ENCODE peak calls at places on chromosomes 1 and 21, in seven cellular contexts. One of them, this sample, is unnamed.

GRCh38 chr1:175319112-175319911 is 126.7 kb upstream of the KIAA0040 start:
- DNase-seq in stimulated activated CD4-positive, alpha-beta T cell treated with anti-CD3 and anti-CD28 coated beads, Interleukin-4, amount 100 ng/mL, for 24 hours: peak; percentile 73
- DNase-seq in heart right ventricle: peak; percentile 74
- DNase-seq in fibroblast of pulmonary artery: peak; percentile 80
- DNase-seq in HCEC 1CT: no peak
- DNase-seq in activated T-cell treated with anti-CD3 and anti-CD28 coated beads, Interleukin-2, amount 50 U/mL, for 72 hours: peak; percentile 70
- DNase-seq in amniotic stem cell: peak; percentile 25
- DNase-seq in this sample: peak; percentile 58

GRCh38 chr1:111203681-111204210 is 3.3 kb upstream of the DENND2D start:
- DNase-seq in stimulated activated CD4-positive, alpha-beta T cell treated with anti-CD3 and anti-CD28 coated beads, Interleukin-4, amount 100 ng/mL, for 24 hours: peak; percentile 83
- DNase-seq in activated T-cell treated with anti-CD3 and anti-CD28 coated beads, Interleukin-2, amount 50 U/mL, for 72 hours: peak; percentile 88
- DNase-seq in heart right ventricle: peak; percentile 72
- DNase-seq in HCEC 1CT: peak; percentile 18
- DNase-seq in fibroblast of pulmonary artery: peak; percentile 39
- DNase-seq in amniotic stem cell: no peak
- DNase-seq in this sample: peak; percentile 56

GRCh38 chr21:44497641-44498243 is 42.3 kb downstream of the KRTAP10-1 start:
- DNase-seq in stimulated activated CD4-positive, alpha-beta T cell treated with anti-CD3 and anti-CD28 coated beads, Interleukin-4, amount 100 ng/mL, for 24 hours: no peak
- DNase-seq in HCEC 1CT: no peak
- DNase-seq in activated T-cell treated with anti-CD3 and anti-CD28 coated beads, Interleukin-2, amount 50 U/mL, for 72 hours: no peak
- DNase-seq in fibroblast of pulmonary artery: peak; percentile 18
- DNase-seq in heart right ventricle: no peak
- DNase-seq in amniotic stem cell: no peak
- DNase-seq in this sample: no peak

GRCh38 chr1:167427843-167428242 is 90.5 kb downstream of the CD247 start:
- DNase-seq in stimulated activated CD4-positive, alpha-beta T cell treated with anti-CD3 and anti-CD28 coated beads, Interleukin-4, amount 100 ng/mL, for 24 hours: no peak
- DNase-seq in fibroblast of pulmonary artery: peak; percentile 52
- DNase-seq in HCEC 1CT: no peak
- DNase-seq in activated T-cell treated with anti-CD3 and anti-CD28 coated beads, Interleukin-2, amount 50 U/mL, for 72 hours: no peak
- DNase-seq in heart right ventricle: no peak
- DNase-seq in amniotic stem cell: no peak
- DNase-seq in this sample: no peak

GRCh38 chr1:228226956-228227791 is 19.3 kb downstream of the OBSCN start:
- DNase-seq in fibroblast of pulmonary artery: peak; percentile 16
- DNase-seq in heart right ventricle: no peak
- DNase-seq in amniotic stem cell: no peak
- DNase-seq in HCEC 1CT: peak; percentile 6
- DNase-seq in stimulated activated CD4-positive, alpha-beta T cell treated with anti-CD3 and anti-CD28 coated beads, Interleukin-4, amount 100 ng/mL, for 24 hours: no peak
- DNase-seq in activated T-cell treated with anti-CD3 and anti-CD28 coated beads, Interleukin-2, amount 50 U/mL, for 72 hours: no peak
- DNase-seq in this sample: peak; percentile 84

GRCh38 chr1:153985341-153985912 is 712 bp downstream of the RAB13 start:
- DNase-seq in amniotic stem cell: no peak
- DNase-seq in HCEC 1CT: peak; percentile 74
- DNase-seq in heart right ventricle: no peak
- DNase-seq in activated T-cell treated with anti-CD3 and anti-CD28 coated beads, Interleukin-2, amount 50 U/mL, for 72 hours: peak; percentile 82
- DNase-seq in stimulated activated CD4-positive, alpha-beta T cell treated with anti-CD3 and anti-CD28 coated beads, Interleukin-4, amount 100 ng/mL, for 24 hours: peak; percentile 65
- DNase-seq in fibroblast of pulmonary artery: peak; percentile 84
- DNase-seq in this sample: peak; percentile 72

GRCh38 chr1:106564192-106564591 is 492.3 kb upstream of the PRMT6 start:
- DNase-seq in stimulated activated CD4-positive, alpha-beta T cell treated with anti-CD3 and anti-CD28 coated beads, Interleukin-4, amount 100 ng/mL, for 24 hours: no peak
- DNase-seq in fibroblast of pulmonary artery: no peak
- DNase-seq in amniotic stem cell: no peak
- DNase-seq in activated T-cell treated with anti-CD3 and anti-CD28 coated beads, Interleukin-2, amount 50 U/mL, for 72 hours: no peak
- DNase-seq in HCEC 1CT: no peak
- DNase-seq in heart right ventricle: no peak
- DNase-seq in this sample: no peak

GRCh38 chr1:154837679-154838171 is 32.4 kb downstream of the KCNN3 start:
- DNase-seq in stimulated activated CD4-positive, alpha-beta T cell treated with anti-CD3 and anti-CD28 coated beads, Interleukin-4, amount 100 ng/mL, for 24 hours: no peak
- DNase-seq in amniotic stem cell: no peak
- DNase-seq in activated T-cell treated with anti-CD3 and anti-CD28 coated beads, Interleukin-2, amount 50 U/mL, for 72 hours: no peak
- DNase-seq in HCEC 1CT: peak; percentile 42
- DNase-seq in heart right ventricle: peak; percentile 67
- DNase-seq in fibroblast of pulmonary artery: peak; percentile 25
- DNase-seq in this sample: no peak

GRCh38 chr21:32329776-32330175 is 31.1 kb downstream of the MRAP start:
- DNase-seq in activated T-cell treated with anti-CD3 and anti-CD28 coated beads, Interleukin-2, amount 50 U/mL, for 72 hours: no peak
- DNase-seq in HCEC 1CT: peak; percentile 47
- DNase-seq in amniotic stem cell: no peak
- DNase-seq in fibroblast of pulmonary artery: peak; percentile 29
- DNase-seq in heart right ventricle: no peak
- DNase-seq in stimulated activated CD4-positive, alpha-beta T cell treated with anti-CD3 and anti-CD28 coated beads, Interleukin-4, amount 100 ng/mL, for 24 hours: no peak
- DNase-seq in this sample: peak; percentile 13

GRCh38 chr1:9448132-9449105 is 90.8 kb upstream of the SLC25A33 start:
- DNase-seq in activated T-cell treated with anti-CD3 and anti-CD28 coated beads, Interleukin-2, amount 50 U/mL, for 72 hours: no peak
- DNase-seq in HCEC 1CT: no peak
- DNase-seq in amniotic stem cell: no peak
- DNase-seq in fibroblast of pulmonary artery: no peak
- DNase-seq in stimulated activated CD4-positive, alpha-beta T cell treated with anti-CD3 and anti-CD28 coated beads, Interleukin-4, amount 100 ng/mL, for 24 hours: no peak
- DNase-seq in heart right ventricle: no peak
- DNase-seq in this sample: no peak

GRCh38 chr1:8976896-8977295 is 31.2 kb downstream of the CA6 start:
- DNase-seq in stimulated activated CD4-positive, alpha-beta T cell treated with anti-CD3 and anti-CD28 coated beads, Interleukin-4, amount 100 ng/mL, for 24 hours: no peak
- DNase-seq in amniotic stem cell: no peak
- DNase-seq in heart right ventricle: no peak
- DNase-seq in HCEC 1CT: no peak
- DNase-seq in fibroblast of pulmonary artery: no peak
- DNase-seq in activated T-cell treated with anti-CD3 and anti-CD28 coated beads, Interleukin-2, amount 50 U/mL, for 72 hours: no peak
- DNase-seq in this sample: no peak

GRCh38 chr1:165871311-165872067 is 44.1 kb downstream of the UCK2 start:
- DNase-seq in amniotic stem cell: no peak
- DNase-seq in HCEC 1CT: peak; percentile 70
- DNase-seq in activated T-cell treated with anti-CD3 and anti-CD28 coated beads, Interleukin-2, amount 50 U/mL, for 72 hours: peak; percentile 38
- DNase-seq in fibroblast of pulmonary artery: peak; percentile 50
- DNase-seq in stimulated activated CD4-positive, alpha-beta T cell treated with anti-CD3 and anti-CD28 coated beads, Interleukin-4, amount 100 ng/mL, for 24 hours: peak; percentile 37
- DNase-seq in heart right ventricle: peak; percentile 27
- DNase-seq in this sample: peak; percentile 69

GRCh38 chr1:163796394-163796821 is 474.7 kb downstream of the NUF2 start:
- DNase-seq in HCEC 1CT: peak; percentile 83
- DNase-seq in stimulated activated CD4-positive, alpha-beta T cell treated with anti-CD3 and anti-CD28 coated beads, Interleukin-4, amount 100 ng/mL, for 24 hours: no peak
- DNase-seq in amniotic stem cell: no peak
- DNase-seq in activated T-cell treated with anti-CD3 and anti-CD28 coated beads, Interleukin-2, amount 50 U/mL, for 72 hours: no peak
- DNase-seq in heart right ventricle: no peak
- DNase-seq in fibroblast of pulmonary artery: peak; percentile 3
- DNase-seq in this sample: peak; percentile 77

GRCh38 chr1:152451254-152451653 is 37.2 kb upstream of the CRNN start:
- DNase-seq in activated T-cell treated with anti-CD3 and anti-CD28 coated beads, Interleukin-2, amount 50 U/mL, for 72 hours: no peak
- DNase-seq in amniotic stem cell: no peak
- DNase-seq in HCEC 1CT: no peak
- DNase-seq in fibroblast of pulmonary artery: no peak
- DNase-seq in stimulated activated CD4-positive, alpha-beta T cell treated with anti-CD3 and anti-CD28 coated beads, Interleukin-4, amount 100 ng/mL, for 24 hours: no peak
- DNase-seq in heart right ventricle: no peak
- DNase-seq in this sample: no peak

GRCh38 chr21:45615145-45615711 is 28.3 kb upstream of the PCBP3 start:
- DNase-seq in stimulated activated CD4-positive, alpha-beta T cell treated with anti-CD3 and anti-CD28 coated beads, Interleukin-4, amount 100 ng/mL, for 24 hours: peak; percentile 88
- DNase-seq in heart right ventricle: no peak
- DNase-seq in HCEC 1CT: no peak
- DNase-seq in amniotic stem cell: no peak
- DNase-seq in fibroblast of pulmonary artery: peak; percentile 41
- DNase-seq in activated T-cell treated with anti-CD3 and anti-CD28 coated beads, Interleukin-2, amount 50 U/mL, for 72 hours: peak; percentile 82
- DNase-seq in this sample: peak; percentile 31

GRCh38 chr1:62589321-62589720 is 8.0 kb upstream of the ANGPTL3 start:
- DNase-seq in activated T-cell treated with anti-CD3 and anti-CD28 coated beads, Interleukin-2, amount 50 U/mL, for 72 hours: no peak
- DNase-seq in HCEC 1CT: no peak
- DNase-seq in amniotic stem cell: peak; percentile 6
- DNase-seq in stimulated activated CD4-positive, alpha-beta T cell treated with anti-CD3 and anti-CD28 coated beads, Interleukin-4, amount 100 ng/mL, for 24 hours: no peak
- DNase-seq in heart right ventricle: no peak
- DNase-seq in fibroblast of pulmonary artery: peak; percentile 30
- DNase-seq in this sample: peak; percentile 77

GRCh38 chr21:40291560-40291959 is 424.3 kb downstream of the PCP4 start:
- DNase-seq in activated T-cell treated with anti-CD3 and anti-CD28 coated beads, Interleukin-2, amount 50 U/mL, for 72 hours: no peak
- DNase-seq in heart right ventricle: no peak
- DNase-seq in fibroblast of pulmonary artery: no peak
- DNase-seq in amniotic stem cell: no peak
- DNase-seq in stimulated activated CD4-positive, alpha-beta T cell treated with anti-CD3 and anti-CD28 coated beads, Interleukin-4, amount 100 ng/mL, for 24 hours: no peak
- DNase-seq in HCEC 1CT: no peak
- DNase-seq in this sample: no peak

GRCh38 chr1:235133086-235133485 is 4.4 kb upstream of the TOMM20 start:
- DNase-seq in amniotic stem cell: no peak
- DNase-seq in activated T-cell treated with anti-CD3 and anti-CD28 coated beads, Interleukin-2, amount 50 U/mL, for 72 hours: no peak
- DNase-seq in stimulated activated CD4-positive, alpha-beta T cell treated with anti-CD3 and anti-CD28 coated beads, Interleukin-4, amount 100 ng/mL, for 24 hours: no peak
- DNase-seq in fibroblast of pulmonary artery: no peak
- DNase-seq in heart right ventricle: no peak
- DNase-seq in HCEC 1CT: no peak
- DNase-seq in this sample: no peak

GRCh38 chr1:14067036-14067435 is 367.0 kb downstream of the PRDM2 start:
- DNase-seq in amniotic stem cell: no peak
- DNase-seq in activated T-cell treated with anti-CD3 and anti-CD28 coated beads, Interleukin-2, amount 50 U/mL, for 72 hours: no peak
- DNase-seq in HCEC 1CT: no peak
- DNase-seq in heart right ventricle: no peak
- DNase-seq in fibroblast of pulmonary artery: no peak
- DNase-seq in stimulated activated CD4-positive, alpha-beta T cell treated with anti-CD3 and anti-CD28 coated beads, Interleukin-4, amount 100 ng/mL, for 24 hours: no peak
- DNase-seq in this sample: no peak

GRCh38 chr1:51898090-51898734 is 19.7 kb upstream of the NRDC start:
- DNase-seq in fibroblast of pulmonary artery: peak; percentile 89
- DNase-seq in activated T-cell treated with anti-CD3 and anti-CD28 coated beads, Interleukin-2, amount 50 U/mL, for 72 hours: no peak
- DNase-seq in heart right ventricle: no peak
- DNase-seq in HCEC 1CT: peak; percentile 98
- DNase-seq in amniotic stem cell: no peak
- DNase-seq in stimulated activated CD4-positive, alpha-beta T cell treated with anti-CD3 and anti-CD28 coated beads, Interleukin-4, amount 100 ng/mL, for 24 hours: no peak
- DNase-seq in this sample: peak; percentile 93

GRCh38 chr1:21313146-21313885 is 23.1 kb upstream of the ECE1 start:
- DNase-seq in fibroblast of pulmonary artery: peak; percentile 48
- DNase-seq in activated T-cell treated with anti-CD3 and anti-CD28 coated beads, Interleukin-2, amount 50 U/mL, for 72 hours: no peak
- DNase-seq in HCEC 1CT: peak; percentile 33
- DNase-seq in amniotic stem cell: no peak
- DNase-seq in heart right ventricle: no peak
- DNase-seq in stimulated activated CD4-positive, alpha-beta T cell treated with anti-CD3 and anti-CD28 coated beads, Interleukin-4, amount 100 ng/mL, for 24 hours: no peak
- DNase-seq in this sample: peak; percentile 40

GRCh38 chr1:25676488-25676887 is 59.9 kb downstream of the MAN1C1 start:
- DNase-seq in heart right ventricle: no peak
- DNase-seq in fibroblast of pulmonary artery: no peak
- DNase-seq in activated T-cell treated with anti-CD3 and anti-CD28 coated beads, Interleukin-2, amount 50 U/mL, for 72 hours: no peak
- DNase-seq in amniotic stem cell: no peak
- DNase-seq in stimulated activated CD4-positive, alpha-beta T cell treated with anti-CD3 and anti-CD28 coated beads, Interleukin-4, amount 100 ng/mL, for 24 hours: peak; percentile 25
- DNase-seq in HCEC 1CT: no peak
- DNase-seq in this sample: no peak

GRCh38 chr1:165367375-165367993 is 11.0 kb upstream of the LMX1A start:
- DNase-seq in activated T-cell treated with anti-CD3 and anti-CD28 coated beads, Interleukin-2, amount 50 U/mL, for 72 hours: peak; percentile 73
- DNase-seq in HCEC 1CT: peak; percentile 12
- DNase-seq in fibroblast of pulmonary artery: peak; percentile 82
- DNase-seq in amniotic stem cell: no peak
- DNase-seq in heart right ventricle: peak; percentile 69
- DNase-seq in stimulated activated CD4-positive, alpha-beta T cell treated with anti-CD3 and anti-CD28 coated beads, Interleukin-4, amount 100 ng/mL, for 24 hours: peak; percentile 83
- DNase-seq in this sample: peak; percentile 64

GRCh38 chr21:44985441-44986401 is 45.9 kb downstream of the SLX9 start:
- DNase-seq in amniotic stem cell: no peak
- DNase-seq in heart right ventricle: peak; percentile 5
- DNase-seq in fibroblast of pulmonary artery: no peak
- DNase-seq in HCEC 1CT: no peak
- DNase-seq in stimulated activated CD4-positive, alpha-beta T cell treated with anti-CD3 and anti-CD28 coated beads, Interleukin-4, amount 100 ng/mL, for 24 hours: no peak
- DNase-seq in activated T-cell treated with anti-CD3 and anti-CD28 coated beads, Interleukin-2, amount 50 U/mL, for 72 hours: peak; percentile 1
- DNase-seq in this sample: no peak

GRCh38 chr1:204304067-204304466 is 55.7 kb downstream of the PLEKHA6 start:
- DNase-seq in amniotic stem cell: no peak
- DNase-seq in stimulated activated CD4-positive, alpha-beta T cell treated with anti-CD3 and anti-CD28 coated beads, Interleukin-4, amount 100 ng/mL, for 24 hours: no peak
- DNase-seq in fibroblast of pulmonary artery: peak; percentile 25
- DNase-seq in HCEC 1CT: peak; percentile 24
- DNase-seq in activated T-cell treated with anti-CD3 and anti-CD28 coated beads, Interleukin-2, amount 50 U/mL, for 72 hours: no peak
- DNase-seq in heart right ventricle: no peak
- DNase-seq in this sample: no peak

GRCh38 chr21:34881894-34882371 is 167.2 kb downstream of the RUNX1 start:
- DNase-seq in HCEC 1CT: peak; percentile 94
- DNase-seq in stimulated activated CD4-positive, alpha-beta T cell treated with anti-CD3 and anti-CD28 coated beads, Interleukin-4, amount 100 ng/mL, for 24 hours: no peak
- DNase-seq in activated T-cell treated with anti-CD3 and anti-CD28 coated beads, Interleukin-2, amount 50 U/mL, for 72 hours: no peak
- DNase-seq in amniotic stem cell: peak; percentile 72
- DNase-seq in fibroblast of pulmonary artery: peak; percentile 85
- DNase-seq in heart right ventricle: no peak
- DNase-seq in this sample: peak; percentile 90

GRCh38 chr1:111512132-111512874 is 8.9 kb upstream of the ADORA3 start:
- DNase-seq in activated T-cell treated with anti-CD3 and anti-CD28 coated beads, Interleukin-2, amount 50 U/mL, for 72 hours: no peak
- DNase-seq in amniotic stem cell: no peak
- DNase-seq in stimulated activated CD4-positive, alpha-beta T cell treated with anti-CD3 and anti-CD28 coated beads, Interleukin-4, amount 100 ng/mL, for 24 hours: no peak
- DNase-seq in heart right ventricle: no peak
- DNase-seq in fibroblast of pulmonary artery: no peak
- DNase-seq in HCEC 1CT: no peak
- DNase-seq in this sample: no peak

GRCh38 chr21:15894596-15894995 is 164.8 kb downstream of the USP25 start:
- DNase-seq in fibroblast of pulmonary artery: peak; percentile 51
- DNase-seq in stimulated activated CD4-positive, alpha-beta T cell treated with anti-CD3 and anti-CD28 coated beads, Interleukin-4, amount 100 ng/mL, for 24 hours: no peak
- DNase-seq in amniotic stem cell: no peak
- DNase-seq in heart right ventricle: no peak
- DNase-seq in HCEC 1CT: peak; percentile 53
- DNase-seq in activated T-cell treated with anti-CD3 and anti-CD28 coated beads, Interleukin-2, amount 50 U/mL, for 72 hours: no peak
- DNase-seq in this sample: peak; percentile 28

GRCh38 chr1:905071-905749 is 18.5 kb upstream of the SAMD11 start:
- DNase-seq in activated T-cell treated with anti-CD3 and anti-CD28 coated beads, Interleukin-2, amount 50 U/mL, for 72 hours: no peak
- DNase-seq in stimulated activated CD4-positive, alpha-beta T cell treated with anti-CD3 and anti-CD28 coated beads, Interleukin-4, amount 100 ng/mL, for 24 hours: no peak
- DNase-seq in heart right ventricle: peak; percentile 72
- DNase-seq in amniotic stem cell: no peak
- DNase-seq in HCEC 1CT: no peak
- DNase-seq in fibroblast of pulmonary artery: peak; percentile 24
- DNase-seq in this sample: no peak

GRCh38 chr1:158290571-158290935 is 830 bp downstream of the CD1C start:
- DNase-seq in activated T-cell treated with anti-CD3 and anti-CD28 coated beads, Interleukin-2, amount 50 U/mL, for 72 hours: no peak
- DNase-seq in stimulated activated CD4-positive, alpha-beta T cell treated with anti-CD3 and anti-CD28 coated beads, Interleukin-4, amount 100 ng/mL, for 24 hours: no peak
- DNase-seq in heart right ventricle: no peak
- DNase-seq in fibroblast of pulmonary artery: no peak
- DNase-seq in amniotic stem cell: no peak
- DNase-seq in HCEC 1CT: no peak
- DNase-seq in this sample: no peak

GRCh38 chr21:35394634-35395369 is 345.7 kb upstream of the RUNX1 start:
- DNase-seq in activated T-cell treated with anti-CD3 and anti-CD28 coated beads, Interleukin-2, amount 50 U/mL, for 72 hours: peak; percentile 19
- DNase-seq in stimulated activated CD4-positive, alpha-beta T cell treated with anti-CD3 and anti-CD28 coated beads, Interleukin-4, amount 100 ng/mL, for 24 hours: no peak
- DNase-seq in heart right ventricle: no peak
- DNase-seq in HCEC 1CT: no peak
- DNase-seq in amniotic stem cell: no peak
- DNase-seq in fibroblast of pulmonary artery: no peak
- DNase-seq in this sample: peak; percentile 76

GRCh38 chr1:224631471-224632105 is 15.5 kb downstream of the CNIH3 start:
- DNase-seq in activated T-cell treated with anti-CD3 and anti-CD28 coated beads, Interleukin-2, amount 50 U/mL, for 72 hours: no peak
- DNase-seq in stimulated activated CD4-positive, alpha-beta T cell treated with anti-CD3 and anti-CD28 coated beads, Interleukin-4, amount 100 ng/mL, for 24 hours: no peak
- DNase-seq in amniotic stem cell: no peak
- DNase-seq in fibroblast of pulmonary artery: peak; percentile 86
- DNase-seq in HCEC 1CT: no peak
- DNase-seq in heart right ventricle: no peak
- DNase-seq in this sample: no peak

GRCh38 chr1:61812916-61813315 is 70.6 kb downstream of the PATJ start:
- DNase-seq in stimulated activated CD4-positive, alpha-beta T cell treated with anti-CD3 and anti-CD28 coated beads, Interleukin-4, amount 100 ng/mL, for 24 hours: no peak
- DNase-seq in amniotic stem cell: no peak
- DNase-seq in heart right ventricle: no peak
- DNase-seq in HCEC 1CT: no peak
- DNase-seq in activated T-cell treated with anti-CD3 and anti-CD28 coated beads, Interleukin-2, amount 50 U/mL, for 72 hours: no peak
- DNase-seq in fibroblast of pulmonary artery: no peak
- DNase-seq in this sample: no peak

GRCh38 chr1:83555871-83556270 is 443.1 kb downstream of the TTLL7 start:
- DNase-seq in heart right ventricle: no peak
- DNase-seq in activated T-cell treated with anti-CD3 and anti-CD28 coated beads, Interleukin-2, amount 50 U/mL, for 72 hours: no peak
- DNase-seq in HCEC 1CT: no peak
- DNase-seq in stimulated activated CD4-positive, alpha-beta T cell treated with anti-CD3 and anti-CD28 coated beads, Interleukin-4, amount 100 ng/mL, for 24 hours: no peak
- DNase-seq in fibroblast of pulmonary artery: no peak
- DNase-seq in amniotic stem cell: no peak
- DNase-seq in this sample: no peak

GRCh38 chr1:91152331-91152730 is 130.5 kb upstream of the ZNF644 start:
- DNase-seq in heart right ventricle: no peak
- DNase-seq in activated T-cell treated with anti-CD3 and anti-CD28 coated beads, Interleukin-2, amount 50 U/mL, for 72 hours: no peak
- DNase-seq in HCEC 1CT: no peak
- DNase-seq in stimulated activated CD4-positive, alpha-beta T cell treated with anti-CD3 and anti-CD28 coated beads, Interleukin-4, amount 100 ng/mL, for 24 hours: no peak
- DNase-seq in fibroblast of pulmonary artery: no peak
- DNase-seq in amniotic stem cell: no peak
- DNase-seq in this sample: no peak

GRCh38 chr1:174795806-174796205 is 203.9 kb upstream of the CACYBP start:
- DNase-seq in heart right ventricle: no peak
- DNase-seq in HCEC 1CT: no peak
- DNase-seq in amniotic stem cell: no peak
- DNase-seq in activated T-cell treated with anti-CD3 and anti-CD28 coated beads, Interleukin-2, amount 50 U/mL, for 72 hours: no peak
- DNase-seq in stimulated activated CD4-positive, alpha-beta T cell treated with anti-CD3 and anti-CD28 coated beads, Interleukin-4, amount 100 ng/mL, for 24 hours: no peak
- DNase-seq in fibroblast of pulmonary artery: peak; percentile 4
- DNase-seq in this sample: peak; percentile 48

GRCh38 chr1:12580054-12580887 is 37.7 kb downstream of the DHRS3 start:
- DNase-seq in amniotic stem cell: no peak
- DNase-seq in HCEC 1CT: peak; percentile 15
- DNase-seq in activated T-cell treated with anti-CD3 and anti-CD28 coated beads, Interleukin-2, amount 50 U/mL, for 72 hours: no peak
- DNase-seq in heart right ventricle: no peak
- DNase-seq in stimulated activated CD4-positive, alpha-beta T cell treated with anti-CD3 and anti-CD28 coated beads, Interleukin-4, amount 100 ng/mL, for 24 hours: no peak
- DNase-seq in fibroblast of pulmonary artery: peak; percentile 46
- DNase-seq in this sample: peak; percentile 84

GRCh38 chr1:63593303-63593886 is at the start of gene PGM1:
- DNase-seq in heart right ventricle: peak; percentile 75
- DNase-seq in stimulated activated CD4-positive, alpha-beta T cell treated with anti-CD3 and anti-CD28 coated beads, Interleukin-4, amount 100 ng/mL, for 24 hours: peak; percentile 77
- DNase-seq in HCEC 1CT: peak; percentile 85
- DNase-seq in amniotic stem cell: peak; percentile 55
- DNase-seq in activated T-cell treated with anti-CD3 and anti-CD28 coated beads, Interleukin-2, amount 50 U/mL, for 72 hours: peak; percentile 83
- DNase-seq in fibroblast of pulmonary artery: peak; percentile 73
- DNase-seq in this sample: peak; percentile 83

This sample was measured in iris pigment epithelial cell.